ENCODE peak calls at places on chromosomes 3 and 15, in six cellular contexts. X is NCI-H460; B is fibroblast of pulmonary artery; Z is LoVo; E is activated T-cell treated with anti-CD3 and anti-CD28 coated beads, Interleukin-2, amount 50 U/mL, for 72 hours; O is ACHN. I is an unnamed sample.

GRCh38 chr3:14764331-14765064 is 54.3 kb upstream of the FGD5 start:
- DNase-seq in Z (no peak), X (no peak), O (no peak), E (no peak), B (no peak), I (no peak)

GRCh38 chr3:55526332-55527030 is 39.4 kb upstream of the WNT5A start:
- DNase-seq in E (no peak), Z (no peak), O (no peak), B (no peak), X (no peak), I (no peak)

GRCh38 chr15:71348597-71348996 is 233.3 kb downstream of the THSD4 start:
- DNase-seq in Z (no peak), E (no peak), X (no peak), O (no peak), B (no peak), I (no peak)

GRCh38 chr15:57732526-57733331 is 26.2 kb downstream of the POLR2M start:
- DNase-seq in E (peak; percentile 55), X (peak; percentile 60), Z (peak; percentile 66), B (peak; percentile 72), O (peak; percentile 55), I (no peak)

GRCh38 chr3:89558711-89559110 is 451.3 kb downstream of the EPHA3 start:
- DNase-seq in E (no peak), X (no peak), B (no peak), O (no peak), Z (no peak), I (no peak)

GRCh38 chr3:151726016-151726415 is 7.7 kb upstream of the AADACL2 start:
- DNase-seq in X (peak; percentile 16), E (no peak), B (peak; percentile 73), Z (no peak), O (no peak), I (no peak)

GRCh38 chr15:38536201-38536676 is 28.4 kb downstream of the RASGRP1 start:
- DNase-seq in B (peak; percentile 90), E (no peak), O (peak; percentile 24), Z (no peak), X (no peak), I (no peak)

GRCh38 chr3:155745795-155746550 is 1.1 kb upstream of the PLCH1 start:
- DNase-seq in B (no peak), Z (peak; percentile 25), E (no peak), O (peak; percentile 79), X (no peak), I (no peak)

GRCh38 chr3:51953445-51953844 is 1.7 kb upstream of the GPR62 start:
- DNase-seq in O (no peak), X (no peak), Z (no peak), E (no peak), B (peak; percentile 72), I (no peak)

GRCh38 chr3:40546811-40547210 is 22.1 kb downstream of the ZNF621 start:
- DNase-seq in Z (no peak), B (peak; percentile 64), O (no peak), X (no peak), E (no peak), I (no peak)

GRCh38 chr3:137191133-137191923 is 233.5 kb downstream of the IL20RB start:
- DNase-seq in Z (no peak), O (no peak), B (no peak), E (no peak), X (no peak), I (no peak)

GRCh38 chr3:127087441-127087840 is 104.5 kb downstream of the PLXNA1 start:
- DNase-seq in E (no peak), X (no peak), B (no peak), O (no peak), Z (no peak), I (no peak)

GRCh38 chr15:65355983-65356353 is 21.8 kb downstream of the IGDCC3 start:
- DNase-seq in B (no peak), E (no peak), Z (no peak), X (no peak), O (no peak), I (no peak)

GRCh38 chr15:69891070-69891491 is 206.6 kb downstream of the TLE3 start:
- DNase-seq in Z (no peak), X (no peak), E (no peak), O (no peak), B (no peak), I (no peak)

GRCh38 chr3:30934208-30934550 is 39.7 kb upstream of the GADL1 start:
- DNase-seq in X (peak; percentile 0), Z (peak; percentile 54), B (peak; percentile 81), O (peak; percentile 41), E (no peak), I (no peak)

GRCh38 chr3:62159693-62160092 is 213.7 kb downstream of the FEZF2 start:
- DNase-seq in B (peak; percentile 95), E (no peak), O (no peak), X (no peak), Z (no peak), I (no peak)

GRCh38 chr15:74136584-74137543 is 6.5 kb downstream of the ISLR2 start:
- DNase-seq in B (peak; percentile 71), X (no peak), O (no peak), Z (no peak), E (no peak), I (no peak)

GRCh38 chr3:16305121-16305541 is 40.1 kb downstream of the OXNAD1 start:
- DNase-seq in E (peak; percentile 52), X (no peak), B (no peak), Z (no peak), O (no peak), I (no peak)

GRCh38 chr15:91055548-91056331 is 33.3 kb upstream of the VPS33B start:
- DNase-seq in E (peak; percentile 35), O (peak; percentile 70), Z (peak; percentile 81), X (peak; percentile 70), B (peak; percentile 72), I (no peak)

GRCh38 chr15:80613762-80614365 is 81.2 kb upstream of the ABHD17C start:
- DNase-seq in E (no peak), O (no peak), Z (no peak), B (no peak), X (no peak), I (no peak)

GRCh38 chr15:62711691-62712454 is 330.7 kb upstream of the TPM1 start:
- DNase-seq in O (no peak), B (peak; percentile 13), Z (no peak), E (peak; percentile 48), X (no peak), I (no peak)

GRCh38 chr15:87547470-87548181 is 708.9 kb downstream of the NTRK3 start:
- DNase-seq in X (no peak), B (peak; percentile 62), E (no peak), Z (no peak), O (no peak), I (no peak)

GRCh38 chr3:123344175-123344908 is 104.5 kb downstream of the ADCY5 start:
- DNase-seq in E (peak; percentile 14), O (no peak), Z (no peak), B (peak; percentile 32), X (no peak), I (no peak)

GRCh38 chr15:60620707-60621106 is 141.8 kb upstream of the ICE2 start:
- DNase-seq in Z (no peak), O (no peak), X (no peak), E (no peak), B (peak; percentile 40), I (no peak)

GRCh38 chr3:66253790-66254620 is 33.2 kb downstream of the SLC25A26 start:
- DNase-seq in X (peak; percentile 26), E (peak; percentile 6), O (peak; percentile 13), B (peak; percentile 72), Z (no peak), I (no peak)

GRCh38 chr3:39707314-39707909 is 102.0 kb upstream of the MYRIP start:
- DNase-seq in B (peak; percentile 69), Z (peak; percentile 35), X (peak; percentile 20), O (peak; percentile 38), E (peak; percentile 11), I (no peak)

GRCh38 chr15:51312132-51312531 is 26.3 kb downstream of the CYP19A1 start:
- DNase-seq in E (no peak), X (no peak), Z (no peak), O (no peak), B (peak; percentile 57), I (no peak)

GRCh38 chr3:179973024-179973423 is 63.7 kb downstream of the PEX5L start:
- DNase-seq in Z (no peak), X (no peak), E (no peak), O (no peak), B (no peak), I (no peak)

GRCh38 chr3:8540456-8540855 is 38.8 kb downstream of the LMCD1 start:
- DNase-seq in B (no peak), O (no peak), E (no peak), Z (no peak), X (no peak), I (no peak)

GRCh38 chr3:12796171-12797123 is at the start of gene CAND2:
- DNase-seq in B (peak; percentile 35), E (peak; percentile 52), O (no peak), Z (no peak), X (no peak), I (no peak)